ENCODE peak calls at places on chromosomes 16 and 17, in eight cellular contexts. Q is Panc1; N is HepG2; S is activated naive CD4-positive, alpha-beta T cell treated with anti-CD3 and anti-CD28 coated beads, Interleukin-2, amount 50 U/mL, for 72 hours; F is lower lobe of right lung; E is stimulated activated naive CD8-positive, alpha-beta T cell treated with anti-CD3 and anti-CD28 coated beads, Interleukin-15, amount 100 ng/mL, for 72 hours; V is T-helper 17 cell; Y is CD8-positive, alpha-beta T cell. B is an unnamed sample.

GRCh38 chr16:10870808-10871156 is 6.2 kb upstream of the CIITA start:
- ATAC-seq in N (no peak), Q (no peak), Y (no peak), E (peak), S (peak), F (no peak), V (no peak), B (no peak)

GRCh38 chr17:59827721-59828477 is 64.8 kb downstream of the TUBD1 start:
- ATAC-seq in F (peak), Y (no peak), V (peak), S (no peak), Q (no peak), N (peak), E (no peak), B (no peak)

GRCh38 chr16:86107190-86107589 is 208.2 kb downstream of the IRF8 start:
- ATAC-seq in E (no peak), Y (no peak), V (no peak), N (peak), F (no peak), Q (no peak), S (peak), B (no peak)

GRCh38 chr16:77133706-77134105 is 57.3 kb upstream of the MON1B start:
- ATAC-seq in V (no peak), S (no peak), N (no peak), Q (no peak), F (no peak), Y (no peak), E (no peak), B (no peak)

GRCh38 chr16:80063028-80063767 is 462.7 kb upstream of the MAF start:
- ATAC-seq in V (no peak), Q (no peak), E (no peak), N (no peak), F (no peak), Y (no peak), S (no peak), B (no peak)

GRCh38 chr16:69345923-69346322 is 5.7 kb downstream of the TMED6 start:
- ATAC-seq in E (no peak), V (no peak), F (no peak), S (no peak), Y (peak), N (no peak), Q (no peak), B (peak)

GRCh38 chr16:1158456-1159324 is 5.8 kb downstream of the CACNA1H start:
- ATAC-seq in V (no peak), Y (no peak), E (peak), F (no peak), S (no peak), N (peak), Q (no peak), B (peak)

GRCh38 chr17:67280279-67280678 is 35.3 kb upstream of the HELZ start:
- ATAC-seq in V (no peak), Q (no peak), E (no peak), Y (no peak), N (peak), S (no peak), F (no peak), B (no peak)

GRCh38 chr16:21959050-21959449 is 5.9 kb downstream of the UQCRC2 start:
- ATAC-seq in F (no peak), Y (no peak), E (peak), S (peak), Q (no peak), V (no peak), N (no peak), B (no peak)

GRCh38 chr17:68705331-68706166 is 104.4 kb upstream of the FAM20A start:
- ATAC-seq in Q (no peak), F (no peak), V (no peak), N (no peak), S (no peak), E (no peak), Y (no peak), B (no peak)

GRCh38 chr17:10217916-10218315 is 19.5 kb upstream of the GAS7 start:
- ATAC-seq in Q (no peak), E (no peak), F (no peak), Y (no peak), N (no peak), V (no peak), S (peak), B (no peak)

GRCh38 chr16:88526906-88527185 is 43.4 kb upstream of the ZC3H18 start:
- ATAC-seq in E (no peak), F (peak), V (no peak), S (no peak), Q (peak), N (peak), Y (no peak), B (no peak)

GRCh38 chr17:54867634-54868033 is 33.0 kb upstream of the TOM1L1 start:
- ATAC-seq in F (no peak), Q (no peak), S (no peak), Y (no peak), E (no peak), V (no peak), N (no peak), B (no peak)